ENCODE peak calls at places on chromosome 3, in seven cellular contexts. U is left lung, B is A549, S is brain microvascular endothelial cell, A is colonic mucosa, N is endothelial cell of umbilical vein, D is cardiac muscle cell. O is an unnamed sample.

GRCh38 chr3:74523811-74524210 is 90.6 kb downstream of the CNTN3 start:
- DNase-seq in U (no peak), B (no peak), S (no peak), A (no peak), N (peak; percentile 2), D (peak; percentile 20), O (no peak)

GRCh38 chr3:66101901-66102300 is 63.2 kb upstream of the MAGI1 start:
- DNase-seq in U (no peak), B (no peak), S (no peak), A (no peak), N (peak; percentile 92), D (no peak), O (no peak)

GRCh38 chr3:8845641-8846040 is 76.2 kb upstream of the OXTR start:
- DNase-seq in U (no peak), B (peak; percentile 41), S (peak; percentile 61), A (no peak), N (no peak), D (no peak), O (no peak)

GRCh38 chr3:52023860-52024764 is 28.4 kb upstream of the RPL29 start:
- DNase-seq in U (no peak), B (no peak), S (no peak), A (no peak), N (no peak), D (no peak), O (no peak)

GRCh38 chr3:23600178-23600577 is 205.6 kb upstream of the UBE2E1 start:
- DNase-seq in U (no peak), B (peak; percentile 52), S (peak; percentile 95), A (no peak), N (no peak), D (peak; percentile 82), O (peak; percentile 89)

GRCh38 chr3:40853474-40853873 is 328.7 kb downstream of the ZNF621 start:
- DNase-seq in U (no peak), B (no peak), S (no peak), A (no peak), N (no peak), D (no peak), O (no peak)

GRCh38 chr3:129184396-129184656 is 630 bp upstream of the CNBP start:
- DNase-seq in U (no peak), B (peak; percentile 35), S (no peak), A (peak; percentile 45), N (no peak), D (peak; percentile 29), O (no peak)

GRCh38 chr3:181561605-181562031 is 150.1 kb upstream of the SOX2 start:
- DNase-seq in U (no peak), B (no peak), S (no peak), A (no peak), N (no peak), D (no peak), O (no peak)

GRCh38 chr3:115808816-115809215 is 185.5 kb downstream of the GAP43 start:
- DNase-seq in U (no peak), B (no peak), S (no peak), A (no peak), N (no peak), D (no peak), O (no peak)

GRCh38 chr3:55267206-55267930 is 219.7 kb downstream of the WNT5A start:
- DNase-seq in U (no peak), B (no peak), S (no peak), A (no peak), N (no peak), D (no peak), O (no peak)

GRCh38 chr3:134651347-134652041 is 672 bp upstream of the KY start:
- DNase-seq in U (peak; percentile 62), B (no peak), S (no peak), A (no peak), N (no peak), D (peak; percentile 45), O (no peak)

GRCh38 chr3:170751083-170751893 is 118.7 kb downstream of the RPL22L1 start:
- DNase-seq in U (no peak), B (peak; percentile 45), S (peak; percentile 86), A (peak; percentile 40), N (peak; percentile 95), D (peak; percentile 96), O (peak; percentile 63)

GRCh38 chr3:39146611-39147373 is 6.6 kb downstream of the CSRNP1 start:
- DNase-seq in U (peak; percentile 86), B (peak; percentile 91), S (peak; percentile 99), A (peak; percentile 84), N (peak; percentile 95), D (peak; percentile 94), O (peak; percentile 97)

GRCh38 chr3:120821426-120821825 is 78.9 kb downstream of the GTF2E1 start:
- DNase-seq in U (no peak), B (no peak), S (no peak), A (no peak), N (no peak), D (no peak), O (no peak)

GRCh38 chr3:19250959-19251610 is 102.8 kb downstream of the KCNH8 start:
- DNase-seq in U (no peak), B (no peak), S (no peak), A (no peak), N (no peak), D (no peak), O (no peak)

GRCh38 chr3:19254189-19254588 is 105.9 kb downstream of the KCNH8 start:
- DNase-seq in U (no peak), B (no peak), S (no peak), A (no peak), N (no peak), D (no peak), O (no peak)

GRCh38 chr3:19254784-19255338 is 106.6 kb downstream of the KCNH8 start:
- DNase-seq in U (no peak), B (no peak), S (no peak), A (no peak), N (no peak), D (no peak), O (no peak)

DNA sequence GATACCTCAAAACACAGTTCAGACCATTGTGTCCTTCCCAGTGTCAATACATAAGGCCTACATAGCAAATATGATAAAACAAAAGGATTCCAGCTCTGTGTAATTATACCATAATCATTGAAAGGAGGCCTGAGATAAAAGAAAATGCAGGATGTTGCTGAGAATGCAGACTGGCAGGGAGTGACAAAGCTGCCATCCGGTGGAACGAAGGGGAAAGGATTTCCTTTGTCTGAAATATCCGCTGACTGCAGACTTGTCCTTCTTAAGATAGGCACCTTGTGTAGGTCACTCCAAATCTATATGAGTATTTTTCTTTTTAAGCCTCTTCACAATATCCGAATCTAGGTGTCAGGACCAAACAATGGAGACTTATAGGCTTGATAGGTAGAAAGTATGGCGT is 108.0 kb downstream of the KCNH8 start:
- DNase-seq in U (no peak), B (no peak), S (no peak), A (no peak), N (no peak), D (no peak), O (no peak)
- TF ChIP-seq CTCF in U (no peak), B (no peak), S (no peak), A (no peak), N (no peak), D (no peak), O (no peak)

DNA sequence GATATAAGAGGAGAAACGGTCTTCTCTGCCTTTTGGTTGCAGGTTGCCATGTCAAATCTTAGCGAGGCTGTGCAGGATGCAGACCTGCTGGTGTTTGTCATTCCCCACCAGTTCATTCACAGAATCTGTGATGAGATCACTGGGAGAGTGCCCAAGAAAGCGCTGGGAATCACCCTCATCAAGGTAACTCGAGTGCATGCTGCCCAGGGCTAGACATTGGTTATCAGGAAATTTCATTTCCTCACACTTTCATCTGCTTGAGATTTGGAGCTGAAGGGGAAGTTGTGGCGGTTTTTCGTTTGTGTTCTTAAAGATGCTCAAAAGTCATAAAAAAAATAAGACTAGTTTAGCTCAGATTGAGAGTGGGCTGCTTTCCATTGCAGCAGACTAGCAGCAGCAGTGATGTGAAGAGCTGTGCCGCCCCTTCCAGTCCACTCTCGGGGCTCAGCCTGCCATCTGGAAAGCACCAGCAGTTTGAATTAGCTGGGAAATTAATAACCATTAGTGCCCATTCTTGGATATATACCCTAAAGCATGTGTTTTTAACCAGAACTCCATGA is 32.2 kb downstream of the GPD1L start:
- DNase-seq in U (no peak), B (no peak), S (no peak), A (no peak), N (peak; percentile 80), D (no peak), O (no peak)
- H3K4me3 ChIP-seq in U (no peak overlapping the region), B (no peak overlapping the region), S (no peak overlapping the region), A (no peak overlapping the region), N (no peak overlapping the region), D (no peak overlapping the region), O (no peak overlapping the region)

GRCh38 chr3:15327941-15328340 is 4.4 kb downstream of the SH3BP5 start:
- DNase-seq in U (no peak), B (no peak), S (no peak), A (no peak), N (peak; percentile 96), D (no peak), O (no peak)
- H3K27ac ChIP-seq in U (peak overlapping the region; percentile 60), B (no peak overlapping the region), S (no peak overlapping the region), A (no peak overlapping the region), N (peak overlapping the region; percentile 86), D (no peak overlapping the region), O (no peak overlapping the region)

GRCh38 chr3:123344941-123345594 is 103.8 kb downstream of the ADCY5 start:
- DNase-seq in U (no peak), B (no peak), S (no peak), A (no peak), N (no peak), D (no peak), O (no peak)
- TF ChIP-seq CTCF in U (no peak), B (no peak), S (no peak), A (no peak), N (no peak), D (no peak), O (no peak)

GRCh38 chr3:63909431-63909830 is 2.8 kb downstream of the SCAANT1 start:
- DNase-seq in U (no peak), B (no peak), S (no peak), A (no peak), N (no peak), D (peak; percentile 34), O (peak; percentile 27)

GRCh38 chr3:63911901-63912767 is at the start of gene SCAANT1:
- DNase-seq in U (peak; percentile 92), B (peak; percentile 85), S (peak; percentile 79), A (peak; percentile 91), N (peak; percentile 86), D (peak; percentile 95), O (peak; percentile 67)

GRCh38 chr3:63908776-63909175 is 3.4 kb downstream of the SCAANT1 start:
- DNase-seq in U (no peak), B (no peak), S (no peak), A (no peak), N (no peak), D (no peak), O (no peak)

GRCh38 chr3:63911395-63911900 is 735 bp downstream of the SCAANT1 start:
- DNase-seq in U (no peak), B (no peak), S (no peak), A (no peak), N (no peak), D (peak; percentile 4), O (no peak)

GRCh38 chr3:63910873-63911272 is 1.3 kb downstream of the SCAANT1 start:
- DNase-seq in U (no peak), B (no peak), S (no peak), A (no peak), N (peak; percentile 17), D (no peak), O (no peak)
- H3K4me3 ChIP-seq in U (peak overlapping the region; percentile 61), B (peak overlapping the region; percentile 74), S (peak overlapping the region; percentile 73), A (peak overlapping the region; percentile 77), N (peak overlapping the region; percentile 79), D (no peak overlapping the region), O (peak overlapping the region; percentile 58)

GRCh38 chr3:159791336-159791735 is 197.3 kb upstream of the IL12A start:
- DNase-seq in U (no peak), B (no peak), S (no peak), A (no peak), N (no peak), D (no peak), O (no peak)
- H3K27ac ChIP-seq in U (no peak overlapping the region), B (no peak overlapping the region), S (no peak overlapping the region), A (no peak overlapping the region), N (no peak overlapping the region), D (no peak overlapping the region), O (no peak overlapping the region)

O was measured in AG04450.